ENCODE peak calls at places on chromosomes 16 and 17, in ten cellular contexts. N is body of pancreas, M is heart left ventricle, W is ovary, O is K562, G is Peyer's patch, B is uterus, U is IMR-90, T is HCT116, J is transverse colon. Q is an unnamed sample.

GRCh38 chr17:81703747-81704654 is 834 bp downstream of the MRPL12 start:
- DNase-seq in O (peak), T (no peak), U (no peak), B (no peak), N (no peak), J (no peak), G (no peak), W (no peak), M (no peak), Q (no peak)

GRCh38 chr16:74606521-74607309 is at the start of gene GLG1:
- DNase-seq in G (peak), J (peak), B (peak), U (peak), T (peak), N (peak), M (peak), O (peak), W (peak), Q (peak)

GRCh38 chr16:5041604-5042133 is 7.9 kb upstream of the NAGPA start:
- DNase-seq in O (no peak), M (no peak), B (no peak), G (no peak), W (no peak), J (no peak), T (peak), N (no peak), U (peak), Q (no peak)

GRCh38 chr17:32558997-32559650 is 72.3 kb downstream of the CDK5R1 start:
- DNase-seq in W (no peak), U (no peak), G (peak), T (no peak), B (no peak), O (peak), J (no peak), N (no peak), M (no peak), Q (no peak)

GRCh38 chr17:29687601-29688000 is 64.9 kb upstream of the CORO6 start:
- DNase-seq in N (no peak), W (no peak), T (no peak), J (no peak), B (no peak), O (no peak), M (no peak), G (no peak), U (no peak), Q (peak)

GRCh38 chr16:7470344-7470743 is 137.7 kb downstream of the RBFOX1 start:
- DNase-seq in N (no peak), U (no peak), J (no peak), G (no peak), T (no peak), M (no peak), B (no peak), W (no peak), O (no peak), Q (no peak)

GRCh38 chr17:39123627-39124026 is 27.8 kb downstream of the PLXDC1 start:
- DNase-seq in G (no peak), B (no peak), U (no peak), N (peak), O (no peak), J (no peak), M (no peak), T (no peak), W (no peak), Q (no peak)

GRCh38 chr16:56726926-56727325 is 3.0 kb upstream of the NUP93 start:
- DNase-seq in O (no peak), M (no peak), U (no peak), N (no peak), W (no peak), G (no peak), T (no peak), B (no peak), J (no peak), Q (no peak)

GRCh38 chr17:11140028-11140427 is 101.0 kb upstream of the SHISA6 start:
- DNase-seq in N (no peak), U (no peak), O (no peak), B (no peak), M (no peak), G (no peak), J (no peak), W (no peak), T (no peak), Q (peak)

GRCh38 chr16:76396977-76397376 is 119.8 kb downstream of the CNTNAP4 start:
- DNase-seq in B (no peak), O (no peak), G (no peak), M (no peak), N (no peak), T (no peak), J (no peak), U (no peak), W (no peak), Q (no peak)

GRCh38 chr17:2780931-2781454 is 15.2 kb upstream of the RAP1GAP2 start:
- DNase-seq in B (no peak), U (no peak), J (no peak), G (no peak), W (no peak), M (no peak), N (no peak), T (no peak), O (no peak), Q (no peak)

GRCh38 chr17:45794840-45795239 is 10.7 kb downstream of the CRHR1 start:
- DNase-seq in B (no peak), U (no peak), W (no peak), G (no peak), T (no peak), N (no peak), O (no peak), M (no peak), J (no peak), Q (no peak)

GRCh38 chr17:34487616-34488015 is 91.8 kb upstream of the TMEM132E start:
- DNase-seq in T (no peak), W (no peak), B (no peak), J (no peak), N (no peak), U (no peak), O (no peak), M (no peak), G (no peak), Q (no peak)

GRCh38 chr17:66492080-66492479 is 189.7 kb downstream of the PRKCA start:
- DNase-seq in T (no peak), O (no peak), U (no peak), N (no peak), B (no peak), G (no peak), W (no peak), J (no peak), M (no peak), Q (no peak)

GRCh38 chr17:66494023-66494803 is 191.8 kb downstream of the PRKCA start:
- DNase-seq in U (peak), T (peak), B (no peak), J (no peak), N (no peak), O (peak), W (no peak), M (no peak), G (no peak), Q (no peak)

GRCh38 chr17:66495035-66495434 is 192.6 kb downstream of the PRKCA start:
- DNase-seq in J (no peak), T (no peak), N (no peak), O (no peak), B (no peak), M (no peak), U (no peak), W (no peak), G (no peak), Q (no peak)

GRCh38 chr17:66492500-66493123 is 190.2 kb downstream of the PRKCA start:
- DNase-seq in U (no peak), T (no peak), O (no peak), W (no peak), N (no peak), M (no peak), J (no peak), B (no peak), G (no peak), Q (no peak)

GRCh38 chr17:66493283-66494019 is 191.0 kb downstream of the PRKCA start:
- DNase-seq in G (no peak), W (no peak), T (no peak), J (no peak), O (no peak), B (no peak), N (no peak), U (peak), M (no peak), Q (no peak)
- H3K4me3 ChIP-seq in G (no peak), W (no peak), T (no peak), J (no peak), O (no peak), B (no peak), N (no peak), U (no peak), M (no peak), Q (no peak)

DNA sequence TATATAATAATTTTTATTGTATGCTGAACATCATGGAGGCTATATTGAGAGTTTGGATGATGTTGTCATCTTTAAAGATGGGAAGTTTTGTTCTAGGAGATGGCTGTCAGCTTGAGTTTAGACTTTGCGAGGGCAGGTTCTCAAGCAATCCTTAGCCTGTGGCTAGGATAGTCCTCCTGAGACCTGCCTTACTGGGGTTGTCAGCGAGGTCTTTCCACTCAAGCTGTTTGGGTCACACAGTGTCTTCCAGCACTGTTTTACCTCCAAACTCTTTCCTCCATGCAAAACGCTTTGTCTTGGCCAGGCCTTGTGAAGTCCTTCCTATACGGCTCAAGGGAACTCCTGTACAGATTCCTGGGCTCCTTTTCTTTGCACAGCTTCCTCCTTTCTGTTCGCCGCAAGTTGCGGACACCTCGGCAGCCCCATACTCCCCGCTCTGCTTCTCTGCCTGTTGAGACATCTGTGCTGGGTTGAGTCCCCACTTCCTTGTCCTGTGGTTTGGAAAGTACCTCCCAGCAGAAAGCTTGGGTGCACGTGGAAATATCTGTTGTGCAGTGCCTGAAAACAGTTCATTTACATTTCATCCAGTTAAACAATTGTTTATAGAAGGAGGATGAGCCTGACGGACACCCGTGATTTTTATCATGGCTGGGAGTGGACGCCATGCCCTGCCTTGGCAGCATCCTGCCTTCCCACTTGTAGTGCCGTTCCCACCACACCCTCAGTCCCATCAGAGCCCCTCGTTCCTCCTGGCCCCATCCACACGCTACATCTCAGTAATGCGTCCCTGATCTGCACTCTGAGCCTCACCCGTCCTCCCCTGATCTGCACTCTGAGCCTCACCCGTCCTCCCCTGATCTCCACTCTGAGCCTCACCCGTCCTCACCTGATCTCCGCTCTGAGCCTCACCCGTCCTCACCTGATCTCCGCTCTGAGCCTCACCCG is 55.0 kb upstream of the CBFA2T3 start:
- DNase-seq in J (peak), M (peak), U (no peak), N (no peak), O (no peak), T (no peak), W (no peak), B (no peak), G (peak), Q (no peak)
- H3K27ac ChIP-seq in J (no peak), M (no peak), U (no peak), N (no peak), O (no peak), T (no peak), W (no peak), B (no peak), G (no peak), Q (no peak)

DNA sequence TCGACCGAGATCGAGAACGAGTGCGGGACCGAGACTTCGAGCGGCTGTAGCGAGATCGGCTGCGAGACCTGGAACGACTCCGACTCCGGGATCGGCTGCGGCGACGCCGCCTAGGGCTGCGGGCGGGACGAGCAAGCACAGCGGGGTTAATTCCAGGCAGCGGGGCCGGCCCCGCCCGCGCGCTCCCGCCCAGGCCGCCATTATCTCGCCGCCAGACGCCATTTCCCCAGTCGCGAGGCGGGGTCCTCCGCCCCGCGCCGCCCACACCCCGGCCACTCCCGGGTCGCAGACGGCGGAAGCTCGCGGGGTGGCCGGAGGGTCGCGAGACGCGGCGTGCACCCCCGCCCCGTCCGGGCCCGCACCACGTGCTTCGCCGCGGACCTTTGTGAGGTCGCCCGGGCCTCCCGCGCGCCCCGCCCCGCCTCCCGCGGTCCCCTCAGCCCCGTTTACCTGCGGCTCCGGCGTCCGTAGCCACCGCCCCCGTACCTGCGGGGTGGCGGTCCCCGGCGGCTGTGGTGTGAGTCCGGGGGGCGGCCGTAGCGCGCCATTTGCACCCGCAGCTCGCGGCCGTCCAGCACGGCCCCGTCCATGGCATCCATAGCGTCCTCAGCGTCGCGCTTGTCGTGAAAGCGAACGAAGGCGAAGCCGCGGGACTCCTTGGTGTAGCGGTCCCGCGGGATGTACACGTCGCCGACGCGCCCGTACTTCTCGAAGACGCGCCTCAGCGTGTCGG is 616 bp downstream of the SRSF2 start:
- DNase-seq in N (peak), W (peak), G (peak), M (peak), U (peak), J (peak), T (no peak), O (peak), B (peak), Q (peak)
- TF ChIP-seq POLR2A in N (no peak), W (peak), G (peak), M (no peak), U (no peak), J (peak), T (no peak), O (no peak), B (peak), Q (no peak)

GRCh38 chr16:50695017-50696000 is 1.9 kb downstream of the NOD2 start:
- DNase-seq in T (no peak), J (no peak), O (no peak), U (no peak), W (no peak), B (no peak), G (no peak), N (no peak), M (no peak), Q (peak)
- H3K4me3 ChIP-seq in T (no peak), J (no peak), O (no peak), U (no peak), W (no peak), B (no peak), G (no peak), N (no peak), M (no peak), Q (no peak)

GRCh38 chr16:71803305-71803690 is 5.3 kb downstream of the AP1G1 start:
- DNase-seq in T (no peak), G (no peak), W (no peak), B (no peak), N (no peak), O (no peak), U (no peak), J (no peak), M (no peak), Q (no peak)
- H3K27ac ChIP-seq in T (no peak), G (no peak), W (no peak), B (no peak), N (no peak), O (no peak), U (no peak), J (no peak), M (no peak), Q (no peak)

DNA sequence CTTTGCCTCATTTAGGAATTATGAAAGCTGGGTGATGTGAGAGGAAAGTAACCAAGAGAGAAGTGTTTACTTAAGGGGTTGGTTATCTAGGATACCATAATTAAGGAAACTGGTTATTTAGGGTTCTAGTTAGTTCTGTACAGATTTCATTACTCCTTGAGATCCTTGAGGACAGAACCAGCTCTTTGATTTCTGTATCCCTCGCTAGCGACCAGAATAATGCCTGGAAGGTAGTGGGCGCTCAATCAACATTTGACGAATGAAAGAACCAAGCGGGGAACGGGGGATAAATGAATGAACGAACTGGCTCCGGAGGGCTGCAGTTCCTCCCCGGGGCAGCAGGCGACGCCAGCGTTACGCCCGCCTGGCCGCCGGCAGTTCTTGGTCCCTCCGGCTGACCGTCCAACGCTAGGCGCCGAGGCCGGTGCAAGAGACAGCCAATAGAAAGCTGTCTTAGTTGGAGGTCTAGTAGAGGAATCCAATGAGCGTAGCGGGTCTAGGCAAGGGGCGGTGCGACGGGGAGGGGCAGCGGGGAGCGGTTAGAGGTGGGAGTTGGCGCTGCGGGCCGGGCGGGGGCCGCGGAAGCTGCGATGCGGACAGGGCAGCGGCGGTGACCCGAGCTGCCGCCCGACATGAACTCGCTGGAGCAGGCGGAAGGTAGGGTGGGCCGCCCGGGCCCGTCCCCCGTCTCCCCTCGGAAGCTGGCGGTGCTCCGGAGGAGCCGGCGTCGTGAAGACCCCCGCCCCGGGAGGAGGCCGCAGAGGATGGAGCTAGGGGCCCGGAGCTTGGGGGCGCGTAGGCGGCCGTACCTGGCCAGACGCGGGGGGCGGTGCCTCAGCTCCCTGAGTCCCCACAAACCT is at the start of gene CNEP1R1:
- DNase-seq in J (peak), O (peak), B (peak), U (peak), T (peak), N (peak), M (peak), G (peak), W (peak), Q (peak)
- TF ChIP-seq POLR2A in J (peak), O (peak), B (peak), U (peak), T (peak), N (peak), M (no peak), G (peak), W (no peak), Q (peak)

GRCh38 chr17:48056879-48057278 is 8.7 kb downstream of the NFE2L1 start:
- DNase-seq in U (no peak), B (no peak), J (no peak), M (no peak), O (no peak), T (no peak), W (no peak), N (no peak), G (no peak), Q (no peak)

GRCh38 chr17:48055531-48056245 is 7.5 kb downstream of the NFE2L1 start:
- DNase-seq in M (no peak), J (no peak), T (peak), B (no peak), N (no peak), W (no peak), G (no peak), O (no peak), U (peak), Q (no peak)

GRCh38 chr17:48057626-48058025 is 9.5 kb downstream of the NFE2L1 start:
- DNase-seq in J (no peak), N (no peak), T (no peak), U (no peak), W (no peak), G (no peak), B (no peak), M (no peak), O (no peak), Q (no peak)

GRCh38 chr17:48054238-48055185 is 6.4 kb downstream of the NFE2L1 start:
- DNase-seq in J (peak), N (peak), O (peak), M (peak), B (peak), T (no peak), U (peak), G (no peak), W (peak), Q (peak)

DNA sequence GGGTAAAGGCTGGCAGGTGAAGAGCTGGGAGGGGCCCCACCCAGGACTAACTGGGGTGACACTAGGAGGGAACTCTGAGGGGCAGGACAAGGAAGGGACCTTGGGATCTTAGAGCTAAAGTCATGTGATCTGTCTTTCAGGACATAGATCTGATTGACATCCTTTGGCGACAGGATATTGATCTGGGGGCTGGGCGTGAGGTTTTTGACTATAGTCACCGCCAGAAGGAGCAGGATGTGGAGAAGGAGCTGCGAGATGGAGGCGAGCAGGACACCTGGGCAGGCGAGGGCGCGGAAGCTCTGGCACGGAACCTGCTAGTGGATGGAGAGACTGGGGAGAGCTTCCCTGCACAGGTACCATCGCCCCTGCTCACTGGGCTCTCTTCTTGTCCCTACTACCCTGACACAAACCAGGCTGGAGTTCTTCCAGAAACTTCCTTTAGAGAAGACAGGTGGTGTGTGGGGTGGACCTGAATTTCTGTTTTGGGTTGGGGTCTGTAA is 8.1 kb downstream of the NFE2L1 start:
- DNase-seq in J (no peak), W (no peak), G (no peak), T (no peak), N (no peak), M (no peak), O (no peak), U (no peak), B (no peak), Q (no peak)
- H3K4me3 ChIP-seq in J (no peak), W (no peak), G (no peak), T (no peak), N (no peak), M (no peak), O (no peak), U (no peak), B (no peak), Q (no peak)

DNA sequence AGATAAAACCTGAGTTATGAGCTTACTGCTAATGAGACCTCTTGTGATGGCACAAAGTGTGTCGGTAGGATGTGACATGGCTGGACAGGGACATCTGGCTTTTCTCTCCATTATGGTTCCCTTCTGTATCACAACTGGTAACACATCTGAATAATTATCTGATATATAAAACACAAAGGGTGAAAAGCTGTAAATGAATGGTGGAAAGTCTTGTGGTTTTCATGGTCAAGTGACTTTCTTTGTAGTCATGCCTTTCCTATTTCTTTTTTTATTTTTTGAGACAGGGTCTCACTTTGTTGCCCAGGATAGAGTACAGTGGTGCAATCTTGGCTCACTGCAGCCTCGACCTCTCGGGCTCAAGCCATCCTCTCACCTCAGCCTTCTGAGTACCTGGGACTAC is 35.3 kb upstream of the ZFHX3 start:
- DNase-seq in U (no peak), W (no peak), G (no peak), T (no peak), O (no peak), B (no peak), J (no peak), M (no peak), N (no peak), Q (no peak)
- H3K27ac ChIP-seq in U (peak), W (no peak), G (no peak), T (no peak), O (no peak), B (no peak), J (no peak), M (no peak), N (no peak), Q (no peak)